ENCODE peak calls at places on chromosomes 5 and 9, in six cellular contexts. One of them, this sample, is unnamed.

GRCh38 chr5:74538206-74538661 is 102.3 kb downstream of the ENC1 start:
- DNase-seq in fibroblast of lung: peak; percentile 36
- DNase-seq in right lobe of liver: peak; percentile 94
- DNase-seq in HCT116: no peak
- DNase-seq in A549: peak; percentile 48
- DNase-seq in RWPE1: no peak
- DNase-seq in this sample: no peak

GRCh38 chr9:28720746-28721145 is 1147.5 kb upstream of the C9orf72 start:
- DNase-seq in fibroblast of lung: no peak
- DNase-seq in right lobe of liver: no peak
- DNase-seq in HCT116: no peak
- DNase-seq in A549: no peak
- DNase-seq in RWPE1: no peak
- DNase-seq in this sample: no peak

GRCh38 chr5:131242728-131243255 is 21.1 kb upstream of the CDC42SE2 start:
- DNase-seq in fibroblast of lung: peak; percentile 91
- DNase-seq in right lobe of liver: no peak
- DNase-seq in HCT116: no peak
- DNase-seq in A549: peak; percentile 76
- DNase-seq in RWPE1: peak; percentile 53
- DNase-seq in this sample: no peak

GRCh38 chr5:145161384-145161783 is 673.8 kb downstream of the PRELID2 start:
- DNase-seq in fibroblast of lung: no peak
- DNase-seq in right lobe of liver: no peak
- DNase-seq in HCT116: no peak
- DNase-seq in A549: no peak
- DNase-seq in RWPE1: no peak
- DNase-seq in this sample: no peak

GRCh38 chr5:80408475-80408875 is 611 bp downstream of the ZFYVE16 start:
- DNase-seq in fibroblast of lung: peak; percentile 61
- DNase-seq in right lobe of liver: peak; percentile 69
- DNase-seq in HCT116: no peak
- DNase-seq in A549: peak; percentile 70
- DNase-seq in RWPE1: peak; percentile 74
- DNase-seq in this sample: no peak

GRCh38 chr9:35748858-35749514 is at the start of the genes GBA2 and RGP1:
- DNase-seq in fibroblast of lung: peak; percentile 69
- DNase-seq in right lobe of liver: peak; percentile 94
- DNase-seq in HCT116: peak; percentile 42
- DNase-seq in A549: peak; percentile 81
- DNase-seq in RWPE1: peak; percentile 78
- DNase-seq in this sample: peak; percentile 36

GRCh38 chr9:136984464-136985026 is 1.8 kb downstream of the LCNL1 start:
- DNase-seq in fibroblast of lung: no peak
- DNase-seq in right lobe of liver: no peak
- DNase-seq in HCT116: no peak
- DNase-seq in A549: no peak
- DNase-seq in RWPE1: no peak
- DNase-seq in this sample: no peak

GRCh38 chr9:135476981-135477380 is 2.6 kb upstream of the PPP1R26 start:
- DNase-seq in fibroblast of lung: peak; percentile 44
- DNase-seq in right lobe of liver: no peak
- DNase-seq in HCT116: no peak
- DNase-seq in A549: no peak
- DNase-seq in RWPE1: peak; percentile 65
- DNase-seq in this sample: no peak

GRCh38 chr5:34538026-34538672 is 118.0 kb upstream of the RAI14 start:
- DNase-seq in fibroblast of lung: no peak
- DNase-seq in right lobe of liver: no peak
- DNase-seq in HCT116: no peak
- DNase-seq in A549: no peak
- DNase-seq in RWPE1: no peak
- DNase-seq in this sample: no peak

GRCh38 chr9:893843-894420 is 52.4 kb downstream of the DMRT1 start:
- DNase-seq in fibroblast of lung: peak; percentile 30
- DNase-seq in right lobe of liver: peak; percentile 58
- DNase-seq in HCT116: peak; percentile 46
- DNase-seq in A549: peak; percentile 74
- DNase-seq in RWPE1: peak; percentile 62
- DNase-seq in this sample: peak; percentile 4

GRCh38 chr5:176540956-176541337 is 3.7 kb upstream of the RNF44 start:
- DNase-seq in fibroblast of lung: no peak
- DNase-seq in right lobe of liver: no peak
- DNase-seq in HCT116: no peak
- DNase-seq in A549: no peak
- DNase-seq in RWPE1: no peak
- DNase-seq in this sample: no peak

GRCh38 chr9:34620061-34620994 is at the start of gene DCTN3:
- DNase-seq in fibroblast of lung: peak; percentile 95
- DNase-seq in right lobe of liver: peak; percentile 95
- DNase-seq in HCT116: peak; percentile 89
- DNase-seq in A549: peak; percentile 93
- DNase-seq in RWPE1: peak; percentile 98
- DNase-seq in this sample: peak; percentile 84
- H3K27ac ChIP-seq in fibroblast of lung: peak within 1 kb of the TSS; percentile 64
- H3K27ac ChIP-seq in right lobe of liver: peak within 1 kb of the TSS; percentile 30
- H3K27ac ChIP-seq in HCT116: peak within 1 kb of the TSS; percentile 11
- H3K27ac ChIP-seq in A549: peak within 1 kb of the TSS; percentile 63
- H3K27ac ChIP-seq in RWPE1: peak within 1 kb of the TSS; percentile 62
- H3K27ac ChIP-seq in this sample: peak within 1 kb of the TSS; percentile 33

GRCh38 chr5:150132740-150133139 is 22.9 kb downstream of the PDGFRB start:
- DNase-seq in fibroblast of lung: no peak
- DNase-seq in right lobe of liver: no peak
- DNase-seq in HCT116: no peak
- DNase-seq in A549: no peak
- DNase-seq in RWPE1: no peak
- DNase-seq in this sample: no peak
- H3K27ac ChIP-seq in fibroblast of lung: peak overlapping the region; percentile 32
- H3K27ac ChIP-seq in right lobe of liver: no peak overlapping the region
- H3K27ac ChIP-seq in HCT116: no peak overlapping the region
- H3K27ac ChIP-seq in A549: no peak overlapping the region
- H3K27ac ChIP-seq in RWPE1: no peak overlapping the region
- H3K27ac ChIP-seq in this sample: no peak overlapping the region

DNA sequence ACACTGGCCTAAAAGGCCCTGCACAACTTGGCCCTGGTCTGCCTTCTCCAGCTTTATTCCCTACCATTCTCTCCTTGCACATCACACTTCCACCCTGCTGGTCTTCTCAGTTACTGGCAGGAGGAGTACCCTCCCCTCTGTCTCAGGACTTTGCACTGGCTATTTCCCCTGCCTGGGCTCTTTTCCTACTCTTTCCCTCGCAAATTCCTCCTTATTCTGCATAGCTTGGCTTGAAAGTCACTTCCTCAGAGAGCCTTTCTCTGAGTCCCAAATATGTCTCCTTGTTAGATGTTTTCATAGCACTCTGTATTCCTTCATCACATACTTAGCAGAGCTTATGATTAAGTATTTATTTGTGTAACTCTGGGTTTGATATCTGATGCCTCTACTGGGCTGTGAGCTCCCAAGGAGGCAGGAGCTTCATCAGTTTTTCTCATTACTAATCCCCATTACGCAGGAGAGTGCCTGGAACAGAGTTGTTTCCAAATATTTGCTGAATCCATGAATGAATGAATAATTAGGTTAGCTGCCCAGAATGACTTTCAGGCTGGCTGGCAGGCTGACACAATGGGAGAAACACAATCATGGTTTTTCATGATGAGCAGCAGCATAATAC is 159.9 kb upstream of the KLF9 start:
- DNase-seq in fibroblast of lung: peak; percentile 89
- DNase-seq in right lobe of liver: no peak
- DNase-seq in HCT116: no peak
- DNase-seq in A549: no peak
- DNase-seq in RWPE1: no peak
- DNase-seq in this sample: no peak
- H3K27ac ChIP-seq in fibroblast of lung: no peak overlapping the region
- H3K27ac ChIP-seq in right lobe of liver: no peak overlapping the region
- H3K27ac ChIP-seq in HCT116: no peak overlapping the region
- H3K27ac ChIP-seq in A549: no peak overlapping the region
- H3K27ac ChIP-seq in RWPE1: no peak overlapping the region
- H3K27ac ChIP-seq in this sample: no peak overlapping the region

GRCh38 chr5:178115136-178115834 is 2.0 kb downstream of the N4BP3 start:
- DNase-seq in fibroblast of lung: no peak
- DNase-seq in right lobe of liver: no peak
- DNase-seq in HCT116: no peak
- DNase-seq in A549: no peak
- DNase-seq in RWPE1: no peak
- DNase-seq in this sample: no peak

GRCh38 chr5:178118345-178118744 is 5.0 kb downstream of the N4BP3 start:
- DNase-seq in fibroblast of lung: no peak
- DNase-seq in right lobe of liver: no peak
- DNase-seq in HCT116: no peak
- DNase-seq in A549: no peak
- DNase-seq in RWPE1: no peak
- DNase-seq in this sample: no peak

GRCh38 chr5:178117911-178118310 is 4.6 kb downstream of the N4BP3 start:
- DNase-seq in fibroblast of lung: no peak
- DNase-seq in right lobe of liver: no peak
- DNase-seq in HCT116: no peak
- DNase-seq in A549: no peak
- DNase-seq in RWPE1: no peak
- DNase-seq in this sample: no peak

GRCh38 chr5:178115835-178116405 is 2.6 kb downstream of the N4BP3 start:
- DNase-seq in fibroblast of lung: no peak
- DNase-seq in right lobe of liver: no peak
- DNase-seq in HCT116: no peak
- DNase-seq in A549: no peak
- DNase-seq in RWPE1: no peak
- DNase-seq in this sample: no peak

DNA sequence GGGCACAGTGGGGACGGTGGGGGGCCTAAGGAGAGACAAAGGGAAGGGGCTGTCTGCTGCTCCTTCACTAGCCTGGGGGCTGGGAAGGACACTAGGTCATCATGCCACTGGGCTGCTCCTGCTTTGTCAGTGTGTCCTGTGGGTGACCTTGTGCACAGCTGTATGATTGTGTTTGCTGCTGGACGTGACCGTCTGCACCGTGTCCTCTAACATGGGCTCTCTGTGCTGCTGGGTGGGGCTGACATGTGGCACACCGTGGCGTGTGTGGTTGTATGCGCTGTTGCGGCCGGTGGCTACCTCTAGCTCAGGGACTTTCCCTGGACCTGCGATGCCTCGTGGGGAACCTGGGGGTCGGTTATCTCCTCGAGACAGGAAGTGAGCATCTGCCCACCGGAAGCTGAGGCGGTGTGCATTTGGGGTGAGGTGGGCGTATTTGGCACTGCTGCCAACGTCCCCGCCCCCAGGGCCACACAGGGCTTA is 3.1 kb downstream of the N4BP3 start:
- DNase-seq in fibroblast of lung: no peak
- DNase-seq in right lobe of liver: no peak
- DNase-seq in HCT116: no peak
- DNase-seq in A549: no peak
- DNase-seq in RWPE1: no peak
- DNase-seq in this sample: peak; percentile 19
- H3K27ac ChIP-seq in fibroblast of lung: no peak overlapping the region
- H3K27ac ChIP-seq in right lobe of liver: no peak overlapping the region
- H3K27ac ChIP-seq in HCT116: no peak overlapping the region
- H3K27ac ChIP-seq in A549: no peak overlapping the region
- H3K27ac ChIP-seq in RWPE1: peak overlapping the region; percentile 24
- H3K27ac ChIP-seq in this sample: no peak overlapping the region

GRCh38 chr5:159211712-159212111 is 2.4 kb upstream of the RNF145 start:
- DNase-seq in fibroblast of lung: no peak
- DNase-seq in right lobe of liver: no peak
- DNase-seq in HCT116: no peak
- DNase-seq in A549: no peak
- DNase-seq in RWPE1: no peak
- DNase-seq in this sample: no peak

GRCh38 chr5:159209438-159210305 is at the start of gene RNF145:
- DNase-seq in fibroblast of lung: peak; percentile 83
- DNase-seq in right lobe of liver: peak; percentile 90
- DNase-seq in HCT116: peak; percentile 68
- DNase-seq in A549: peak; percentile 86
- DNase-seq in RWPE1: peak; percentile 89
- DNase-seq in this sample: peak; percentile 88

GRCh38 chr5:159212667-159213462 is 3.5 kb upstream of the RNF145 start:
- DNase-seq in fibroblast of lung: no peak
- DNase-seq in right lobe of liver: no peak
- DNase-seq in HCT116: no peak
- DNase-seq in A549: no peak
- DNase-seq in RWPE1: no peak
- DNase-seq in this sample: no peak

GRCh38 chr5:159210306-159210722 is 961 bp upstream of the RNF145 start:
- DNase-seq in fibroblast of lung: no peak
- DNase-seq in right lobe of liver: no peak
- DNase-seq in HCT116: no peak
- DNase-seq in A549: peak; percentile 80
- DNase-seq in RWPE1: peak; percentile 54
- DNase-seq in this sample: no peak

GRCh38 chr5:159210846-159211245 is 1.5 kb upstream of the RNF145 start:
- DNase-seq in fibroblast of lung: no peak
- DNase-seq in right lobe of liver: no peak
- DNase-seq in HCT116: no peak
- DNase-seq in A549: no peak
- DNase-seq in RWPE1: no peak
- DNase-seq in this sample: no peak
- H3K27ac ChIP-seq in fibroblast of lung: no peak overlapping the region
- H3K27ac ChIP-seq in right lobe of liver: no peak overlapping the region
- H3K27ac ChIP-seq in HCT116: no peak overlapping the region
- H3K27ac ChIP-seq in A549: peak overlapping the region; percentile 97
- H3K27ac ChIP-seq in RWPE1: no peak overlapping the region
- H3K27ac ChIP-seq in this sample: no peak overlapping the region

GRCh38 chr9:93114984-93115335 is 18.9 kb downstream of the CARD19 start:
- DNase-seq in fibroblast of lung: no peak
- DNase-seq in right lobe of liver: no peak
- DNase-seq in HCT116: no peak
- DNase-seq in A549: no peak
- DNase-seq in RWPE1: no peak
- DNase-seq in this sample: no peak
- H3K27ac ChIP-seq in fibroblast of lung: no peak overlapping the region
- H3K27ac ChIP-seq in right lobe of liver: peak overlapping the region; percentile 29
- H3K27ac ChIP-seq in HCT116: no peak overlapping the region
- H3K27ac ChIP-seq in A549: peak overlapping the region; percentile 78
- H3K27ac ChIP-seq in RWPE1: peak overlapping the region; percentile 68
- H3K27ac ChIP-seq in this sample: no peak overlapping the region

GRCh38 chr9:88781500-88782391 is 209.5 kb upstream of the S1PR3 start:
- DNase-seq in fibroblast of lung: peak; percentile 77
- DNase-seq in right lobe of liver: no peak
- DNase-seq in HCT116: no peak
- DNase-seq in A549: peak; percentile 48
- DNase-seq in RWPE1: no peak
- DNase-seq in this sample: no peak
- H3K27ac ChIP-seq in fibroblast of lung: no peak overlapping the region
- H3K27ac ChIP-seq in right lobe of liver: no peak overlapping the region
- H3K27ac ChIP-seq in HCT116: no peak overlapping the region
- H3K27ac ChIP-seq in A549: peak overlapping the region; percentile 18
- H3K27ac ChIP-seq in RWPE1: no peak overlapping the region
- H3K27ac ChIP-seq in this sample: no peak overlapping the region